ENCODE peak calls at places on chromosomes 5 and 9, in ten cellular contexts. H is body of pancreas, L is Calu3, P is choroid plexus epithelial cell, X is endothelial cell of umbilical vein, S is PC-3, D is lower leg skin, F is uterus, W is AG09319, N is GM12865. B is an unnamed sample.

GRCh38 chr9:9257999-9258398 is 1354.8 kb downstream of the PTPRD start:
- DNase-seq in H (no peak), L (no peak), P (no peak), X (no peak), S (no peak), D (no peak), F (no peak), W (no peak), N (no peak), B (no peak)

GRCh38 chr5:140000332-140000731 is 42.8 kb downstream of the NRG2 start:
- DNase-seq in H (peak), L (no peak), P (no peak), X (no peak), S (no peak), D (no peak), F (no peak), W (no peak), N (no peak), B (no peak)

GRCh38 chr5:135154961-135155360 is 120.9 kb upstream of the PITX1 start:
- DNase-seq in H (no peak), L (no peak), P (no peak), X (no peak), S (no peak), D (no peak), F (no peak), W (no peak), N (no peak), B (no peak)

GRCh38 chr9:81536242-81537025 is 152.9 kb downstream of the TLE1 start:
- DNase-seq in H (no peak), L (no peak), P (no peak), X (no peak), S (no peak), D (no peak), F (no peak), W (no peak), N (no peak), B (no peak)

GRCh38 chr5:74541381-74541781 is 99.1 kb downstream of the ENC1 start:
- DNase-seq in H (no peak), L (no peak), P (peak), X (no peak), S (peak), D (no peak), F (no peak), W (no peak), N (no peak), B (peak)

GRCh38 chr9:136740491-136740890 is 2.2 kb downstream of the LCN10 start:
- DNase-seq in H (no peak), L (no peak), P (no peak), X (no peak), S (no peak), D (no peak), F (no peak), W (no peak), N (no peak), B (no peak)

GRCh38 chr5:87300744-87301143 is 33.1 kb downstream of the RASA1 start:
- DNase-seq in H (peak), L (peak), P (peak), X (peak), S (peak), D (no peak), F (no peak), W (peak), N (no peak), B (peak)

GRCh38 chr5:1009359-1010180 is 968 bp downstream of the NKD2 start:
- DNase-seq in H (no peak), L (no peak), P (no peak), X (no peak), S (no peak), D (peak), F (peak), W (no peak), N (no peak), B (no peak)

GRCh38 chr5:56412601-56413379 is 179.7 kb upstream of the ANKRD55 start:
- DNase-seq in H (peak), L (no peak), P (peak), X (no peak), S (no peak), D (no peak), F (no peak), W (no peak), N (peak), B (no peak)

GRCh38 chr9:110443878-110444245 is 106.2 kb upstream of the TXNDC8 start:
- DNase-seq in H (no peak), L (no peak), P (peak), X (no peak), S (no peak), D (no peak), F (no peak), W (peak), N (no peak), B (peak)

GRCh38 chr5:116423091-116423490 is 151.5 kb downstream of the SEMA6A start:
- DNase-seq in H (no peak), L (no peak), P (no peak), X (no peak), S (peak), D (no peak), F (peak), W (no peak), N (no peak), B (no peak)

GRCh38 chr9:33676746-33677505 is 118.4 kb upstream of the PRSS3 start:
- DNase-seq in H (peak), L (no peak), P (no peak), X (peak), S (peak), D (no peak), F (no peak), W (no peak), N (no peak), B (no peak)

GRCh38 chr9:95382433-95382832 is 64.9 kb upstream of the FANCC start:
- DNase-seq in H (no peak), L (no peak), P (no peak), X (no peak), S (peak), D (peak), F (no peak), W (no peak), N (no peak), B (no peak)

GRCh38 chr9:124660341-124660801 is 110.7 kb downstream of the NR6A1 start:
- DNase-seq in H (peak), L (peak), P (peak), X (peak), S (peak), D (no peak), F (no peak), W (no peak), N (peak), B (peak)

GRCh38 chr9:112558476-112558875 is 71.8 kb downstream of the KIAA1958 start:
- DNase-seq in H (no peak), L (no peak), P (no peak), X (no peak), S (peak), D (no peak), F (no peak), W (no peak), N (no peak), B (peak)

GRCh38 chr5:139299477-139299876 is 5.9 kb downstream of the MATR3 start:
- DNase-seq in H (no peak), L (no peak), P (no peak), X (no peak), S (no peak), D (no peak), F (no peak), W (no peak), N (no peak), B (no peak)

GRCh38 chr9:96461336-96461735 is 11.4 kb downstream of the HABP4 start:
- DNase-seq in H (no peak), L (no peak), P (no peak), X (no peak), S (no peak), D (no peak), F (no peak), W (no peak), N (no peak), B (no peak)

GRCh38 chr9:122051401-122052346 is 41.4 kb downstream of the TTLL11 start:
- DNase-seq in H (no peak), L (no peak), P (peak), X (no peak), S (no peak), D (no peak), F (no peak), W (no peak), N (peak), B (no peak)

GRCh38 chr9:114303977-114304376 is 18.9 kb upstream of the ORM1 start:
- DNase-seq in H (peak), L (no peak), P (no peak), X (no peak), S (no peak), D (peak), F (peak), W (no peak), N (no peak), B (no peak)

GRCh38 chr9:14365667-14366066 is 51.7 kb upstream of the NFIB start:
- DNase-seq in H (no peak), L (no peak), P (no peak), X (no peak), S (no peak), D (no peak), F (no peak), W (peak), N (no peak), B (no peak)

GRCh38 chr5:92050970-92051369 is 667.9 kb upstream of the ARRDC3 start:
- DNase-seq in H (no peak), L (no peak), P (no peak), X (no peak), S (no peak), D (no peak), F (no peak), W (no peak), N (no peak), B (no peak)

GRCh38 chr5:157354825-157355224 is 88.9 kb downstream of the CYFIP2 start:
- DNase-seq in H (no peak), L (no peak), P (peak), X (no peak), S (peak), D (no peak), F (no peak), W (no peak), N (no peak), B (peak)
- TF ChIP-seq CTCF in H (no peak), L (peak), P (peak), X (peak), S (peak), D (no peak), F (no peak), W (peak), N (peak), B (peak)

GRCh38 chr5:4188704-4189103 is 593.1 kb downstream of the IRX1 start:
- DNase-seq in H (no peak), L (no peak), P (no peak), X (no peak), S (no peak), D (no peak), F (no peak), W (no peak), N (no peak), B (no peak)
- TF ChIP-seq CTCF in H (no peak), L (no peak), P (no peak), X (no peak), S (no peak), D (no peak), F (no peak), W (no peak), N (no peak), B (no peak)

GRCh38 chr9:92686954-92687353 is 17.0 kb upstream of the IPPK start:
- DNase-seq in H (no peak), L (no peak), P (peak), X (no peak), S (peak), D (peak), F (no peak), W (no peak), N (no peak), B (peak)
- TF ChIP-seq CTCF in H (no peak), L (no peak), P (peak), X (peak), S (peak), D (no peak), F (no peak), W (no peak), N (no peak), B (no peak)

GRCh38 chr9:135418161-135418560 is 61.4 kb upstream of the PPP1R26 start:
- DNase-seq in H (no peak), L (no peak), P (no peak), X (no peak), S (no peak), D (no peak), F (no peak), W (no peak), N (no peak), B (no peak)

GRCh38 chr9:135414293-135414692 is 65.3 kb upstream of the PPP1R26 start:
- DNase-seq in H (no peak), L (no peak), P (no peak), X (no peak), S (no peak), D (no peak), F (no peak), W (no peak), N (no peak), B (peak)

GRCh38 chr9:135419106-135419505 is 60.5 kb upstream of the PPP1R26 start:
- DNase-seq in H (no peak), L (no peak), P (no peak), X (no peak), S (peak), D (no peak), F (no peak), W (no peak), N (no peak), B (no peak)

GRCh38 chr9:135415586-135415985 is 64.0 kb upstream of the PPP1R26 start:
- DNase-seq in H (no peak), L (no peak), P (no peak), X (no peak), S (no peak), D (peak), F (no peak), W (no peak), N (no peak), B (no peak)

DNA sequence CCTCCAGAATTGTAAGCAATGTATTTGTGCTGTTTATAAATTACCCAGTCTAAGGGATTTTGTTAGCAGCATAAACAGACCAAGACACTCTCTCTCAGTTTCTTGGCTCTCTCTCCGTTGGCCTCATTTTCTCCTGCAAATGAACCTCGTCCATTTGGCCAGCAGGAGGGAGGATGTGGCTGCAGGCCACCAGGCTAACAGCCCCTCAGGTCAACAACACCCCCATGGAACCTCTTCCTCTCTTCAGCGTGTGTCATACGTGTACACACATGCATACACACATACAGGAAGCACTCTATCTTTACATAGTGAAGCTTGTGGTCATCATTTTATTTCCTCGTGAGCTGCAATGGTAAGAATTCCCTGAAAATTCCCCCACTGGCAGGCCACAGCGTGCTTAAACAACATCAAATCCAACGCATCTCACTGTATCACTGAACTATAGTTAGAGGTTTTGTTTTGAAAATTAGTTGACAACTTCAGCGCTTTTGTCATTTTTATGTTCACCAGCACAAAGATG is 62.8 kb upstream of the PPP1R26 start:
- DNase-seq in H (no peak), L (no peak), P (no peak), X (no peak), S (no peak), D (no peak), F (no peak), W (no peak), N (no peak), B (no peak)
- TF ChIP-seq CTCF in H (no peak), L (no peak), P (peak), X (no peak), S (no peak), D (no peak), F (no peak), W (no peak), N (no peak), B (no peak)

GRCh38 chr5:141951341-141951781 is 6.6 kb downstream of the PCDH12 start:
- DNase-seq in H (no peak), L (peak), P (peak), X (peak), S (peak), D (peak), F (no peak), W (no peak), N (peak), B (no peak)
- TF ChIP-seq CTCF in H (no peak), L (peak), P (peak), X (peak), S (peak), D (no peak), F (no peak), W (no peak), N (peak), B (peak)

B was measured in MCF 10A.